ENCODE peak calls at places on chromosomes 5 and 9, in ten cellular contexts. D, Z, V, J, C, S, K, Y, A and B are unnamed samples.

GRCh38 chr5:36414869-36415282 is 113.2 kb upstream of the RANBP3L start:
- DNase-seq in C (no peak), K (peak), S (peak), J (peak), Z (no peak), D (no peak), Y (peak), A (peak), V (no peak), B (no peak)

GRCh38 chr5:168137265-168137664 is 154.2 kb upstream of the WWC1 start:
- DNase-seq in Z (no peak), D (no peak), J (peak), K (no peak), C (no peak), V (no peak), Y (no peak), S (no peak), A (no peak), B (no peak)

GRCh38 chr5:180135128-180135955 is 63.8 kb upstream of the RNF130 start:
- DNase-seq in S (peak), Y (peak), J (no peak), D (peak), Z (no peak), C (no peak), A (no peak), V (no peak), K (no peak), B (no peak)

GRCh38 chr5:74580729-74581110 is 59.8 kb downstream of the ENC1 start:
- DNase-seq in D (no peak), C (no peak), Z (no peak), A (no peak), K (no peak), S (no peak), J (no peak), V (no peak), Y (no peak), B (no peak)

GRCh38 chr5:55402199-55402598 is 94.4 kb downstream of the MTREX start:
- DNase-seq in S (no peak), V (no peak), D (no peak), Y (no peak), K (no peak), A (no peak), Z (no peak), J (peak), C (no peak), B (no peak)

GRCh38 chr5:139668064-139668880 is 20.1 kb downstream of the CXXC5 start:
- DNase-seq in Y (no peak), J (peak), C (no peak), Z (peak), S (peak), V (no peak), A (peak), K (peak), D (peak), B (no peak)

GRCh38 chr5:167232675-167233074 is 1058.8 kb upstream of the WWC1 start:
- DNase-seq in A (no peak), Z (no peak), S (no peak), V (no peak), Y (no peak), J (no peak), C (no peak), K (no peak), D (no peak), B (no peak)

GRCh38 chr5:178291161-178291561 is 58.6 kb upstream of the PHYKPL start:
- DNase-seq in K (no peak), A (no peak), Z (no peak), D (no peak), J (no peak), S (no peak), Y (no peak), V (no peak), C (no peak), B (no peak)

GRCh38 chr5:40134883-40135520 is 544.7 kb upstream of the PTGER4 start:
- DNase-seq in V (no peak), Y (no peak), K (no peak), C (no peak), A (no peak), S (no peak), J (no peak), D (no peak), Z (no peak), B (no peak)

GRCh38 chr5:35438786-35439185 is 178.9 kb upstream of the SPEF2 start:
- DNase-seq in A (no peak), Z (no peak), K (no peak), J (peak), V (no peak), S (no peak), Y (peak), D (no peak), C (no peak), B (no peak)

GRCh38 chr9:109901191-109901590 is 121.2 kb downstream of the PALM2AKAP2 start:
- DNase-seq in Y (no peak), C (no peak), Z (no peak), V (no peak), J (no peak), K (no peak), S (no peak), A (peak), D (no peak), B (no peak)

GRCh38 chr5:126044111-126044668 is 379.0 kb upstream of the GRAMD2B start:
- DNase-seq in V (peak), J (no peak), Z (no peak), C (no peak), D (peak), Y (no peak), K (no peak), S (peak), A (no peak), B (peak)

GRCh38 chr9:97615439-97616072 is 17.6 kb downstream of the TSTD2 start:
- DNase-seq in A (no peak), K (peak), V (no peak), Y (peak), Z (peak), C (no peak), J (peak), S (peak), D (no peak), B (no peak)

GRCh38 chr5:80141147-80141671 is 106.1 kb downstream of the THBS4 start:
- DNase-seq in S (no peak), K (peak), V (no peak), D (peak), A (peak), J (no peak), Y (peak), Z (no peak), C (no peak), B (no peak)

GRCh38 chr9:126586236-126586635 is 27.5 kb upstream of the LMX1B start:
- DNase-seq in C (no peak), Z (no peak), D (no peak), J (no peak), S (no peak), V (no peak), K (no peak), Y (no peak), A (no peak), B (no peak)

GRCh38 chr9:128635266-128636023 is 21.2 kb downstream of the DYNC2I2 start:
- DNase-seq in V (peak), J (no peak), K (no peak), D (peak), Y (no peak), Z (no peak), C (no peak), A (peak), S (peak), B (no peak)

GRCh38 chr5:173802670-173803165 is 85.4 kb upstream of the CPEB4 start:
- DNase-seq in C (no peak), D (peak), S (peak), A (no peak), V (no peak), Y (peak), Z (no peak), J (no peak), K (no peak), B (no peak)

GRCh38 chr5:94469889-94470288 is 148.5 kb downstream of the KIAA0825 start:
- DNase-seq in C (no peak), Y (no peak), S (peak), Z (no peak), D (no peak), A (no peak), J (no peak), V (peak), K (no peak), B (no peak)

GRCh38 chr9:16704096-16704488 is 166.4 kb downstream of the BNC2 start:
- DNase-seq in A (no peak), J (no peak), D (no peak), Z (no peak), C (no peak), S (peak), K (no peak), Y (no peak), V (no peak), B (no peak)

GRCh38 chr5:59600998-59601397 is 292.5 kb downstream of the PDE4D start:
- DNase-seq in S (peak), A (no peak), C (no peak), Y (no peak), K (no peak), V (no peak), Z (no peak), J (no peak), D (no peak), B (no peak)

GRCh38 chr9:115109486-115109885 is 8.5 kb downstream of the TNC start:
- DNase-seq in C (no peak), J (no peak), Z (no peak), A (peak), S (peak), K (no peak), Y (no peak), V (no peak), D (no peak), B (no peak)

GRCh38 chr5:111262815-111263214 is 38.6 kb downstream of the CAMK4 start:
- DNase-seq in A (no peak), Y (no peak), J (no peak), Z (no peak), K (no peak), V (no peak), D (no peak), S (peak), C (no peak), B (no peak)